ENCODE peak calls at places on chromosomes 16 and 17, in six cellular contexts. N is type B pancreatic cell, A is psoas muscle, Y is KBM-7, B is NCI-H748 treated with DMSO at 0.1 percent for 48 hours, W is T-cell. R is an unnamed sample.

GRCh38 chr16:58753711-58754134 is 19.6 kb upstream of the GOT2 start:
- DNase-seq in B (no peak), N (no peak), Y (no peak), W (no peak), A (peak; percentile 54), R (no peak)

GRCh38 chr17:81510798-81511549 is 1.6 kb downstream of the ACTG1 start:
- DNase-seq in W (no peak), N (peak; percentile 71), B (no peak), Y (no peak), A (no peak), R (no peak)

GRCh38 chr16:70735141-70735979 is 49.5 kb upstream of the MTSS2 start:
- DNase-seq in A (peak; percentile 77), B (no peak), Y (no peak), N (no peak), W (no peak), R (no peak)

GRCh38 chr17:9875441-9875840 is 29.6 kb downstream of the RCVRN start:
- DNase-seq in W (no peak), B (no peak), Y (no peak), A (no peak), N (no peak), R (no peak)

GRCh38 chr17:73799091-73799490 is 154.8 kb upstream of the SDK2 start:
- DNase-seq in W (no peak), Y (no peak), N (no peak), B (no peak), A (no peak), R (no peak)

GRCh38 chr17:31392002-31392855 is 754 bp downstream of the RAB11FIP4 start:
- DNase-seq in W (no peak), N (peak; percentile 71), A (no peak), Y (no peak), B (no peak), R (no peak)

GRCh38 chr16:71855937-71856662 is 10.3 kb downstream of the ATXN1L start:
- DNase-seq in Y (no peak), W (peak; percentile 21), N (no peak), B (no peak), A (no peak), R (no peak)

GRCh38 chr16:4176794-4177438 is 60.7 kb upstream of the ADCY9 start:
- DNase-seq in B (no peak), A (no peak), Y (peak; percentile 19), N (no peak), W (no peak), R (no peak)

GRCh38 chr17:67672592-67672991 is 45.1 kb upstream of the NOL11 start:
- DNase-seq in B (peak; percentile 7), Y (no peak), A (no peak), W (no peak), N (no peak), R (no peak)

GRCh38 chr17:57662021-57662420 is 83.1 kb downstream of the CCDC182 start:
- DNase-seq in A (no peak), Y (no peak), B (peak; percentile 25), N (no peak), W (no peak), R (no peak)

GRCh38 chr16:81649561-81649960 is 129.5 kb upstream of the PLCG2 start:
- DNase-seq in W (no peak), Y (no peak), A (no peak), B (no peak), N (no peak), R (no peak)

GRCh38 chr17:43683928-43684653 is 22.4 kb upstream of the MEOX1 start:
- DNase-seq in A (no peak), Y (no peak), N (no peak), B (no peak), W (no peak), R (no peak)

R was measured in T-helper 2 cell.